ENCODE peak calls at places on chromosomes 1 and 21, in seven cellular contexts. J is IMR-90, T is neuronal stem cell, B is trophoblast cell, Z is H1, M is H9, E is mesenchymal stem cell. I is an unnamed sample.

GRCh38 chr1:203913045-203913444 is 51.6 kb downstream of the SNRPE start:
- DNase-seq in Z (no peak), B (no peak), M (no peak), T (no peak), E (no peak), J (no peak), I (no peak)

GRCh38 chr1:186139115-186139514 is 235.9 kb downstream of the TPR start:
- DNase-seq in T (no peak), Z (no peak), E (no peak), J (no peak), B (no peak), M (no peak), I (no peak)

GRCh38 chr1:78743626-78744025 is 94.0 kb downstream of the IFI44 start:
- DNase-seq in E (no peak), M (no peak), B (no peak), Z (no peak), T (no peak), J (peak; percentile 54), I (peak; percentile 2)

GRCh38 chr1:160997323-160998038 is 23.5 kb downstream of the F11R start:
- DNase-seq in B (peak; percentile 69), Z (no peak), M (peak; percentile 73), E (peak; percentile 74), T (no peak), J (peak; percentile 64), I (peak; percentile 92)

GRCh38 chr1:11531314-11531870 is 52.4 kb downstream of the DISP3 start:
- DNase-seq in E (no peak), M (no peak), B (peak; percentile 26), Z (no peak), J (no peak), T (peak; percentile 8), I (peak; percentile 68)

GRCh38 chr1:46807046-46807972 is 8.5 kb downstream of the CYP4B1 start:
- DNase-seq in E (no peak), J (no peak), M (no peak), T (no peak), B (no peak), Z (no peak), I (no peak)

GRCh38 chr21:37166733-37167132 is 93.7 kb downstream of the TTC3 start:
- DNase-seq in Z (no peak), J (no peak), E (no peak), T (no peak), M (peak; percentile 43), B (peak; percentile 23), I (peak; percentile 51)

GRCh38 chr1:229437443-229437842 is 3.5 kb upstream of the ACTA1 start:
- DNase-seq in T (no peak), E (no peak), J (peak; percentile 18), M (no peak), Z (no peak), B (no peak), I (no peak)

GRCh38 chr1:43329995-43330751 is 7.4 kb upstream of the MPL start:
- DNase-seq in M (peak; percentile 76), B (peak; percentile 20), T (no peak), J (peak; percentile 87), Z (no peak), E (peak; percentile 72), I (peak; percentile 91)

GRCh38 chr1:198528376-198528775 is 12.1 kb downstream of the ATP6V1G3 start:
- DNase-seq in B (no peak), Z (no peak), T (no peak), E (peak; percentile 32), J (peak; percentile 54), M (no peak), I (no peak)

GRCh38 chr1:68346192-68346808 is 103.5 kb downstream of the RPE65 start:
- DNase-seq in J (peak; percentile 46), E (peak; percentile 54), Z (no peak), B (peak; percentile 27), M (no peak), T (no peak), I (peak; percentile 54)

GRCh38 chr1:89259283-89259971 is 13.2 kb downstream of the GBP5 start:
- DNase-seq in Z (no peak), M (no peak), J (no peak), B (no peak), T (no peak), E (no peak), I (peak; percentile 3)

DNA sequence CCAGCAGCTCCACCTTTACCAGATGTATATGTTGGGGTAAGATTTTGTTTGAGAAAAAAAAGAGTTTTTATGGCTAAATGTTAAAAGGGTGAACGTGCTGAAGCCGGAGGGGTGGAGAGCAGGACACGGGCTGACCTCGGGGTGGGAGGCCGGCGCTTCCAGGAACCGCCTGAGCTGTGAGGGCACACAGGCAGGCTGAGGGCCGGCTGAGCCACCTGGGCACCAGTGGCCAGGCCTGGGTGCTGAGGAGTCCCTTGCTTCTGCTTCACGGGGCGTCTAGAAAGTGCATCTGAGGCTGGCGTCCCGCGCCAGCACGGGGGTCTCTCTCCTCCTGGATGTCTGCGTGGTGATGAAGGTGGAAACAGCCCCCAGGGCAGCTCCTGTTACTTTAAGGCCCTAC is 33.6 kb upstream of the ADARB1 start:
- DNase-seq in J (no peak), M (no peak), E (no peak), B (no peak), Z (peak; percentile 41), T (no peak), I (no peak)
- H2BK5ac ChIP-seq in J (peak overlapping the region; percentile 79), M (no peak overlapping the region), E (no peak overlapping the region), B (no peak overlapping the region), Z (no peak overlapping the region), T (no peak overlapping the region), I (no peak overlapping the region)

DNA sequence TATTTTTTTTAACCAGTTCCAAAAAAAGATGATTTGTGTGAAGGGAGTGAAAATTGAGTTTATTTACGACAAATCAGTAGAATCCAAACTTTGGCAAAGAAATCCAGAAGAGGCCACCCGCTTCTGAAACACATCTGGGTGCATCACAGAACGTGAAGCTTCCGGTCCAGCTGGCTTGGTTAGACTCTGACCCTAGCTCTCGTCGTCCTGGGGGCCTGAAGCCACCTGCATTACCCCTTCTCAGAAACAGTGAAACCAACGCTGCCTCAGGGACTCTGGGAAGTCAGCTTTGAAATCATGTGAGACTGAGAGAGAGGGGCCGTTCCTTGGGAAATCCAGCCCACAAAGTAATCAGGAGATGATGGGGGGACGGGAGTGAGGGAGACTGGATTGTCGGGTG is 21.8 kb downstream of the AJAP1 start:
- DNase-seq in T (no peak), B (no peak), E (no peak), J (no peak), M (no peak), Z (no peak), I (no peak)
- H3K4me2 ChIP-seq in T (no peak overlapping the region), B (no peak overlapping the region), E (no peak overlapping the region), J (no peak overlapping the region), M (no peak overlapping the region), Z (no peak overlapping the region), I (no peak overlapping the region)

DNA sequence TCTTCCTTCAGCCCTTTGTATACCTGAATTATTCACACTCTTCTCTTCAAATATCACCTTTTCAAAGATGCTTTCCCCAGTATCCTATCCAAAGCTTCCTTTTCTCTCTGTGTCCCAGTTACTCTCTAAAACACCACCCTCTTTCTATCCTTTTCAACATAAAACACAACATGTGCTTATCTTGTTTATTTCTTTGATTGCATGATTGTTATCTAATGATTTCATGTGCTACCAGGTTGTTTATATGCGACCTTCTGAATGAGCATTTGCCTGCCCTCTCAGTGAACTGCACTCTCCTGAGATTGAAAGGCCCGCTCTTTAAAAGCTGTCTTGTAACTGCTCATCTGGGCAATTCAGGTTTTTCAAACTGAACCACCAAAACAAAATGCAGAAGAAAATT is 97.7 kb upstream of the FGGY start:
- DNase-seq in M (no peak), T (no peak), J (no peak), E (no peak), B (no peak), Z (no peak), I (no peak)
- H2BK5ac ChIP-seq in M (no peak overlapping the region), T (no peak overlapping the region), J (no peak overlapping the region), E (no peak overlapping the region), B (no peak overlapping the region), Z (no peak overlapping the region), I (no peak overlapping the region)

DNA sequence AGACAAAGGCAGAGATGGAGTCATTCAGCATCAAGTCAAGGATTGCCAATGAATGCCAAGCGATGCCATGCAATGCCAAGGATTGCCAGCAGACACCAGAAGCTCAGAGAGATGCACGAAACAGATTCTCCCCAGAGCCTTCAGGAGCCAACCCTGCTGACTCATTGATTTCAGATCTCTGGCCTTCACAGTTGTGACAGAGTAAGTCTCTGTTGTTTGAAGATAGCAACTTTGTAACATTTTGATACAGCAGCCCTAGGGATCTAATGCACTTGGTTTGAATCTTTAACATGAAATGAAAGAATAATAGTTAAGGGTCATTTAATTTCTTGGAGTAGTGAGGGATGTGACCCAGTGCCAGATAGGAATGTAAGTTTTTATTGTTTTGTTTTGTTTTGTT is 287.4 kb upstream of the RUNX1 start:
- DNase-seq in M (no peak), Z (no peak), E (no peak), B (no peak), J (no peak), T (no peak), I (no peak)
- H3K4me2 ChIP-seq in M (no peak overlapping the region), Z (no peak overlapping the region), E (no peak overlapping the region), B (no peak overlapping the region), J (no peak overlapping the region), T (no peak overlapping the region), I (no peak overlapping the region)

GRCh38 chr1:109794319-109795132 is 30.8 kb upstream of the EPS8L3 start:
- DNase-seq in E (peak; percentile 89), T (no peak), B (no peak), M (peak; percentile 29), J (no peak), Z (no peak), I (peak; percentile 23)
- H2BK5ac ChIP-seq in E (peak overlapping the region; percentile 3), T (no peak overlapping the region), B (no peak overlapping the region), M (no peak overlapping the region), J (no peak overlapping the region), Z (no peak overlapping the region), I (no peak overlapping the region)

GRCh38 chr1:234475166-234475793 is 3.7 kb downstream of the TARBP1 start:
- DNase-seq in M (peak; percentile 33), Z (peak; percentile 54), J (no peak), B (no peak), E (no peak), T (no peak), I (peak; percentile 32)
- H3K4me2 ChIP-seq in M (no peak overlapping the region), Z (peak overlapping the region; percentile 20), J (no peak overlapping the region), B (no peak overlapping the region), E (no peak overlapping the region), T (no peak overlapping the region), I (no peak overlapping the region)

DNA sequence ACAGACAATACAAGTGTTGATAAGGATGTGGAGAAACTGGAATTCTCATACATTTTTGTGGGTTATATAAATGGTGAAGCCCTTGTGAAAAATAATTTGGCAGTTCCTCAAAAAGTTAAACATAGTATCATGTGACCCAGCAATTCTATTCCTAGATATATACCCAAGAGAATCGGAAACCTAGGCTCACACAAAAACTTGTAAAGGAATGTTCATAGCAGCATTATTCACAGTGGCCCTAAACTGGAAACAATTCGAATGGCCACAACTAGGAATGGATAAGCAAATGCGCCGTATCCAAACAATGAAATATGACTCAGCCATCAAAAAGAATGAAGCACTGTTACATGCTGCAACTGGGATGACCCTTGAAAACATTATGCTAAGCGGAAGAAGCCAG is 3.9 kb upstream of the CD247 start:
- DNase-seq in M (no peak), E (peak; percentile 37), B (no peak), T (no peak), Z (no peak), J (no peak), I (no peak)
- H2BK5ac ChIP-seq in M (no peak overlapping the region), E (no peak overlapping the region), B (no peak overlapping the region), T (no peak overlapping the region), Z (no peak overlapping the region), J (no peak overlapping the region), I (no peak overlapping the region)

GRCh38 chr1:1402081-1402900 is 3.2 kb upstream of the CCNL2 start:
- DNase-seq in M (peak; percentile 76), B (peak; percentile 71), J (peak; percentile 60), Z (peak; percentile 77), E (peak; percentile 65), T (no peak), I (peak; percentile 86)
- H3K4me2 ChIP-seq in M (no peak overlapping the region), B (no peak overlapping the region), J (no peak overlapping the region), Z (no peak overlapping the region), E (no peak overlapping the region), T (no peak overlapping the region), I (no peak overlapping the region)

GRCh38 chr1:1141911-1142250 is 26.0 kb upstream of the C1orf159 start:
- DNase-seq in B (no peak), Z (no peak), J (no peak), T (no peak), M (no peak), E (no peak), I (no peak)
- H2BK5ac ChIP-seq in B (no peak overlapping the region), Z (peak overlapping the region; percentile 60), J (no peak overlapping the region), T (peak overlapping the region; percentile 82), M (no peak overlapping the region), E (no peak overlapping the region), I (no peak overlapping the region)